ENCODE peak calls at places on chromosomes 1 and 21, in four cellular contexts. One of them, this sample, is unnamed.

GRCh38 chr1:94617139-94617805 is 75.7 kb upstream of the F3 start:
- DNase-seq in A549: no peak
- DNase-seq in HepG2: no peak
- DNase-seq in K562: no peak
- DNase-seq in this sample: no peak

GRCh38 chr21:39088831-39089380 is 94.3 kb downstream of the PSMG1 start:
- DNase-seq in HepG2: peak
- DNase-seq in A549: peak
- DNase-seq in K562: peak
- DNase-seq in this sample: peak

GRCh38 chr1:184661801-184662200 is 92.9 kb downstream of the EDEM3 start:
- DNase-seq in K562: no peak
- DNase-seq in HepG2: no peak
- DNase-seq in A549: no peak
- DNase-seq in this sample: no peak

GRCh38 chr21:46564391-46564790 is 40.5 kb downstream of the S100B start:
- DNase-seq in K562: no peak
- DNase-seq in A549: no peak
- DNase-seq in HepG2: no peak
- DNase-seq in this sample: no peak

GRCh38 chr21:45487891-45488600 is 54.2 kb downstream of the SLC19A1 start:
- DNase-seq in A549: no peak
- DNase-seq in HepG2: no peak
- DNase-seq in K562: no peak
- DNase-seq in this sample: no peak

GRCh38 chr1:172976222-172977041 is 74.3 kb downstream of the TNFSF18 start:
- DNase-seq in K562: no peak
- DNase-seq in HepG2: peak
- DNase-seq in A549: peak
- DNase-seq in this sample: peak

GRCh38 chr1:182723195-182723594 is 38.8 kb upstream of the RGS8 start:
- DNase-seq in K562: no peak
- DNase-seq in A549: no peak
- DNase-seq in HepG2: no peak
- DNase-seq in this sample: no peak

GRCh38 chr1:236051107-236051885 is 13.6 kb downstream of the NID1 start:
- DNase-seq in HepG2: no peak
- DNase-seq in A549: no peak
- DNase-seq in K562: no peak
- DNase-seq in this sample: no peak

GRCh38 chr1:62585481-62586155 is 11.7 kb upstream of the ANGPTL3 start:
- DNase-seq in K562: no peak
- DNase-seq in HepG2: peak
- DNase-seq in A549: no peak
- DNase-seq in this sample: no peak

GRCh38 chr1:32780005-32780404 is 37.2 kb downstream of the YARS1 start:
- DNase-seq in HepG2: no peak
- DNase-seq in A549: no peak
- DNase-seq in K562: no peak
- DNase-seq in this sample: no peak

GRCh38 chr1:64601207-64601606 is 131.3 kb downstream of the CACHD1 start:
- DNase-seq in A549: no peak
- DNase-seq in HepG2: no peak
- DNase-seq in K562: no peak
- DNase-seq in this sample: no peak

GRCh38 chr1:218698181-218698580 is 353.0 kb downstream of the TGFB2 start:
- DNase-seq in HepG2: no peak
- DNase-seq in K562: no peak
- DNase-seq in A549: no peak
- DNase-seq in this sample: no peak

GRCh38 chr1:167427843-167428242 is 90.5 kb downstream of the CD247 start:
- DNase-seq in HepG2: no peak
- DNase-seq in K562: no peak
- DNase-seq in A549: no peak
- DNase-seq in this sample: no peak

GRCh38 chr1:42746436-42747105 is 6.5 kb upstream of the CLDN19 start:
- DNase-seq in A549: no peak
- DNase-seq in HepG2: no peak
- DNase-seq in K562: no peak
- DNase-seq in this sample: no peak

GRCh38 chr1:87243573-87243972 is 85.1 kb upstream of the LMO4 start:
- DNase-seq in HepG2: no peak
- DNase-seq in K562: no peak
- DNase-seq in A549: no peak
- DNase-seq in this sample: no peak

GRCh38 chr1:44740179-44740617 is 561 bp downstream of the KIF2C start:
- DNase-seq in HepG2: no peak
- DNase-seq in K562: no peak
- DNase-seq in A549: no peak
- DNase-seq in this sample: no peak

GRCh38 chr1:34618381-34618780 is 136.5 kb upstream of the GJB5 start:
- DNase-seq in HepG2: no peak
- DNase-seq in A549: no peak
- DNase-seq in K562: no peak
- DNase-seq in this sample: no peak

GRCh38 chr1:145981299-145981600 is 15.1 kb downstream of the TXNIP start:
- DNase-seq in K562: no peak
- DNase-seq in A549: no peak
- DNase-seq in HepG2: no peak
- DNase-seq in this sample: no peak

GRCh38 chr1:41811051-41811795 is 107.5 kb downstream of the HIVEP3 start:
- DNase-seq in HepG2: no peak
- DNase-seq in K562: no peak
- DNase-seq in A549: no peak
- DNase-seq in this sample: no peak

GRCh38 chr1:205536759-205537361 is 32.4 kb downstream of the CDK18 start:
- DNase-seq in K562: no peak
- DNase-seq in A549: no peak
- DNase-seq in HepG2: no peak
- DNase-seq in this sample: no peak

DNA sequence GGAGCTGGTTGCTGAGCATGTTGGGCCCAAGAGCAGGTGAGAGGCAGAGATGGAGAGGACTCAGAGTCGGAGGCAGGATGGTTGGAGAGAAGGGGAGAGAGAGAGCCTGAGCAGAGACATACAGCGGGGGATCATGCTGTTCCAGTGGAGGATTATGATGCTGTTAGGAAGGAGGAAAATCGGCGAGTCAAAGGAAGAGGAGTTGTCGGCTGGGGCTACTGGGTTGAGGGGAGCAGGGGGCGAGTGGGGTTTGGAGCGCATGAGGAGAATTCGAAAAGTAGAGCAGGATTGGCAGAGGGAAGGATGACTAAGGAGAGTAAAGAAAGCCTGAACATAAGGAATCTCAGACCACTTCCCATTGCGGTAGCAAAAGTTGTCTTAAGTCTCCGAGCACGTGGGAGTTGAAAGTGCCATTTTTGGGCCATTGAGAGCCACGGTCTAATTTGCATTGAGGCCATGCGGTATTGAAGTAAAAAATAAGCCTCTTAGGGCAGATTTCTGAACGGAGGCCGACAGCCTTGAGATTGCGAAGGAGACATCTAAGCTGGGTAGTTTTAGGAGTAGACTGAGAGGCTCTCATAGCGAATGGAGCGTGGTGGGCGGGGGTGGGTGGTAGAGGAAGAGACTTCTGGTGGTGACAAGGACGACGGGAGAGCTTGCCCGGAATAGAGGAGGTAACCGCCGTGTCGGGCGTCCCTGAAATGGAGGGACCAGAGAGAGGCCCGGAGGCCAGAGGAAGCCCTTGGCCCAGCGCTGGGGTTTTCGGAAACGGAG is 140.4 kb upstream of the ETV3 start:
- DNase-seq in A549: no peak
- DNase-seq in K562: peak
- DNase-seq in HepG2: no peak
- DNase-seq in this sample: no peak
- H3K27ac ChIP-seq in A549: no peak
- H3K27ac ChIP-seq in K562: peak
- H3K27ac ChIP-seq in HepG2: no peak
- H3K27ac ChIP-seq in this sample: no peak

GRCh38 chr1:3368059-3368458 is 86.4 kb upstream of the ARHGEF16 start:
- DNase-seq in A549: no peak
- DNase-seq in K562: no peak
- DNase-seq in HepG2: no peak
- DNase-seq in this sample: no peak

GRCh38 chr1:3369437-3370076 is 84.9 kb upstream of the ARHGEF16 start:
- DNase-seq in HepG2: no peak
- DNase-seq in A549: no peak
- DNase-seq in K562: no peak
- DNase-seq in this sample: no peak

GRCh38 chr1:3370856-3371703 is 83.4 kb upstream of the ARHGEF16 start:
- DNase-seq in K562: no peak
- DNase-seq in A549: no peak
- DNase-seq in HepG2: no peak
- DNase-seq in this sample: no peak

GRCh38 chr1:3367376-3367775 is 87.1 kb upstream of the ARHGEF16 start:
- DNase-seq in K562: no peak
- DNase-seq in A549: no peak
- DNase-seq in HepG2: no peak
- DNase-seq in this sample: no peak

GRCh38 chr1:3368711-3369436 is 85.6 kb upstream of the ARHGEF16 start:
- DNase-seq in HepG2: no peak
- DNase-seq in A549: no peak
- DNase-seq in K562: no peak
- DNase-seq in this sample: no peak
- TF ChIP-seq MAX in HepG2: no peak
- TF ChIP-seq MAX in A549: no peak
- TF ChIP-seq MAX in K562: no peak
- TF ChIP-seq MAX in this sample: no peak

GRCh38 chr1:2503554-2504223 is 22.7 kb downstream of the PANK4 start:
- DNase-seq in HepG2: no peak
- DNase-seq in A549: no peak
- DNase-seq in K562: no peak
- DNase-seq in this sample: no peak

GRCh38 chr1:2502210-2502609 is 24.2 kb downstream of the PANK4 start:
- DNase-seq in K562: no peak
- DNase-seq in HepG2: no peak
- DNase-seq in A549: no peak
- DNase-seq in this sample: no peak

GRCh38 chr1:2504224-2504948 is 22.0 kb downstream of the PANK4 start:
- DNase-seq in HepG2: no peak
- DNase-seq in K562: no peak
- DNase-seq in A549: no peak
- DNase-seq in this sample: no peak

GRCh38 chr1:2501820-2502119 is 24.6 kb downstream of the PANK4 start:
- DNase-seq in A549: no peak
- DNase-seq in K562: no peak
- DNase-seq in HepG2: no peak
- DNase-seq in this sample: no peak

GRCh38 chr1:2502661-2503553 is 23.5 kb downstream of the PANK4 start:
- DNase-seq in A549: no peak
- DNase-seq in K562: no peak
- DNase-seq in HepG2: no peak
- DNase-seq in this sample: no peak
- TF ChIP-seq MYC in A549: no peak
- TF ChIP-seq MYC in K562: no peak
- TF ChIP-seq MYC in HepG2: no peak
- TF ChIP-seq MYC in this sample: no peak

GRCh38 chr1:181152892-181153633 is 64.6 kb downstream of the IER5 start:
- DNase-seq in A549: no peak
- DNase-seq in HepG2: no peak
- DNase-seq in K562: peak
- DNase-seq in this sample: peak
- H3K27ac ChIP-seq in A549: no peak
- H3K27ac ChIP-seq in HepG2: no peak
- H3K27ac ChIP-seq in K562: peak
- H3K27ac ChIP-seq in this sample: no peak

GRCh38 chr1:110338200-110339039 is 757 bp upstream of the RBM15 start:
- DNase-seq in K562: peak
- DNase-seq in A549: peak
- DNase-seq in HepG2: peak
- DNase-seq in this sample: no peak
- TF ChIP-seq MAX in K562: peak
- TF ChIP-seq MAX in A549: peak
- TF ChIP-seq MAX in HepG2: peak
- TF ChIP-seq MAX in this sample: peak

DNA sequence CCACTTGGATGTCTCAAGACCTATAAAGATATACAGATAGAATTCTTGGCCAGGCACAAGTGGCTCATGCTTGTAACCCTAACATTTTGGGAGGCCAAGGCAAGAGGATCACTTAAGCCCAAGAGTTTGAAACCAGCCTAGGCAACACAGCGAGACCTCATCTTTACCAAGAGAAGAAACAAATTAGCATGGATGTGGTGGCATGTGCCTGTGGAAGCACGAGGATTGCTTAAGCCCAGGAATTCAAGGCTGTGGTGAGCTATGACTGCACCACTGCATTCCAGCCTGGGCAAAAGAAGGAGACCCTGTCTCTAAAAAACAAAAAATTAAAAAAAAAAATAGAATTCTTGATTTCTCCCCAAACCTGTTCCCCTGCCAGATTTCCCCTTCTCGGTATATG is 8.3 kb downstream of the ASAP3 start:
- DNase-seq in K562: no peak
- DNase-seq in A549: no peak
- DNase-seq in HepG2: no peak
- DNase-seq in this sample: no peak
- TF ChIP-seq MYC in K562: no peak
- TF ChIP-seq MYC in A549: no peak
- TF ChIP-seq MYC in HepG2: no peak
- TF ChIP-seq MYC in this sample: no peak

GRCh38 chr1:59150537-59151386 is 146.1 kb upstream of the FGGY start:
- DNase-seq in K562: peak
- DNase-seq in A549: peak
- DNase-seq in HepG2: peak
- DNase-seq in this sample: peak
- H3K27ac ChIP-seq in K562: no peak
- H3K27ac ChIP-seq in A549: peak
- H3K27ac ChIP-seq in HepG2: no peak
- H3K27ac ChIP-seq in this sample: peak

This sample was measured in endothelial cell of umbilical vein.